ENCODE peak calls at places on chromosomes 4 and X, in nine cellular contexts. One of them, this sample, is unnamed. For H3K4me1, the result is how much of the 10 kb centered on the place peaks cover.

GRCh38 chr4:37073226-37073840 is 171.2 kb upstream of the NWD2 start:
- DNase-seq in Peyer's patch: no peak
- DNase-seq in psoas muscle: no peak
- DNase-seq in transverse colon: no peak
- DNase-seq in pancreas: no peak
- DNase-seq in effector memory CD4-positive, alpha-beta T cell: no peak
- DNase-seq in CD8-positive, alpha-beta T cell: no peak
- DNase-seq in thyroid gland: no peak
- DNase-seq in CD8-positive, alpha-beta memory T cell: no peak
- DNase-seq in this sample: no peak

GRCh38 chr4:31068257-31069075 is 348.3 kb downstream of the PCDH7 start:
- DNase-seq in Peyer's patch: no peak
- DNase-seq in psoas muscle: no peak
- DNase-seq in transverse colon: no peak
- DNase-seq in pancreas: no peak
- DNase-seq in effector memory CD4-positive, alpha-beta T cell: no peak
- DNase-seq in CD8-positive, alpha-beta T cell: no peak
- DNase-seq in thyroid gland: no peak
- DNase-seq in CD8-positive, alpha-beta memory T cell: no peak
- DNase-seq in this sample: no peak

GRCh38 chr4:99710681-99711345 is 53.2 kb upstream of the C4orf54 start:
- DNase-seq in Peyer's patch: no peak
- DNase-seq in psoas muscle: no peak
- DNase-seq in transverse colon: no peak
- DNase-seq in pancreas: no peak
- DNase-seq in effector memory CD4-positive, alpha-beta T cell: no peak
- DNase-seq in CD8-positive, alpha-beta T cell: no peak
- DNase-seq in thyroid gland: no peak
- DNase-seq in CD8-positive, alpha-beta memory T cell: no peak
- DNase-seq in this sample: no peak

GRCh38 chr4:101948951-101949350 is 158.4 kb downstream of the BANK1 start:
- DNase-seq in Peyer's patch: no peak
- DNase-seq in psoas muscle: no peak
- DNase-seq in transverse colon: no peak
- DNase-seq in pancreas: no peak
- DNase-seq in effector memory CD4-positive, alpha-beta T cell: no peak
- DNase-seq in CD8-positive, alpha-beta T cell: no peak
- DNase-seq in thyroid gland: no peak
- DNase-seq in CD8-positive, alpha-beta memory T cell: no peak
- DNase-seq in this sample: no peak

GRCh38 chrX:7307720-7308119 is 159.8 kb upstream of the PUDP start:
- DNase-seq in Peyer's patch: no peak
- DNase-seq in psoas muscle: no peak
- DNase-seq in transverse colon: no peak
- DNase-seq in pancreas: no peak
- DNase-seq in effector memory CD4-positive, alpha-beta T cell: no peak
- DNase-seq in CD8-positive, alpha-beta T cell: no peak
- DNase-seq in thyroid gland: no peak
- DNase-seq in CD8-positive, alpha-beta memory T cell: no peak
- DNase-seq in this sample: no peak

GRCh38 chrX:1330605-1331004 is 6.0 kb upstream of the IL3RA start:
- DNase-seq in Peyer's patch: no peak
- DNase-seq in psoas muscle: no peak
- DNase-seq in transverse colon: no peak
- DNase-seq in pancreas: no peak
- DNase-seq in effector memory CD4-positive, alpha-beta T cell: no peak
- DNase-seq in CD8-positive, alpha-beta T cell: no peak
- DNase-seq in thyroid gland: no peak
- DNase-seq in CD8-positive, alpha-beta memory T cell: no peak
- DNase-seq in this sample: no peak

GRCh38 chr4:142648378-142648777 is 197.7 kb downstream of the INPP4B start:
- DNase-seq in Peyer's patch: no peak
- DNase-seq in psoas muscle: no peak
- DNase-seq in transverse colon: no peak
- DNase-seq in pancreas: no peak
- DNase-seq in effector memory CD4-positive, alpha-beta T cell: no peak
- DNase-seq in CD8-positive, alpha-beta T cell: no peak
- DNase-seq in thyroid gland: no peak
- DNase-seq in CD8-positive, alpha-beta memory T cell: no peak
- DNase-seq in this sample: no peak

GRCh38 chr4:20305976-20306375 is 54.3 kb downstream of the SLIT2 start:
- DNase-seq in Peyer's patch: no peak
- DNase-seq in psoas muscle: no peak
- DNase-seq in transverse colon: no peak
- DNase-seq in pancreas: no peak
- DNase-seq in effector memory CD4-positive, alpha-beta T cell: no peak
- DNase-seq in CD8-positive, alpha-beta T cell: no peak
- DNase-seq in thyroid gland: no peak
- DNase-seq in CD8-positive, alpha-beta memory T cell: no peak
- DNase-seq in this sample: no peak

GRCh38 chr4:54077812-54078211 is 13.4 kb upstream of the CHIC2 start:
- DNase-seq in Peyer's patch: no peak
- DNase-seq in psoas muscle: no peak
- DNase-seq in transverse colon: no peak
- DNase-seq in pancreas: no peak
- DNase-seq in effector memory CD4-positive, alpha-beta T cell: no peak
- DNase-seq in CD8-positive, alpha-beta T cell: no peak
- DNase-seq in thyroid gland: no peak
- DNase-seq in CD8-positive, alpha-beta memory T cell: no peak
- DNase-seq in this sample: no peak

GRCh38 chrX:134020910-134021309 is 35.5 kb upstream of the GPC3 start:
- DNase-seq in Peyer's patch: no peak
- DNase-seq in psoas muscle: no peak
- DNase-seq in transverse colon: no peak
- DNase-seq in pancreas: no peak
- DNase-seq in effector memory CD4-positive, alpha-beta T cell: no peak
- DNase-seq in CD8-positive, alpha-beta T cell: no peak
- DNase-seq in thyroid gland: no peak
- DNase-seq in CD8-positive, alpha-beta memory T cell: no peak
- DNase-seq in this sample: peak

GRCh38 chrX:11414091-11414490 is 120.9 kb downstream of the AMELX start:
- DNase-seq in Peyer's patch: no peak
- DNase-seq in psoas muscle: no peak
- DNase-seq in transverse colon: no peak
- DNase-seq in pancreas: no peak
- DNase-seq in effector memory CD4-positive, alpha-beta T cell: no peak
- DNase-seq in CD8-positive, alpha-beta T cell: no peak
- DNase-seq in thyroid gland: no peak
- DNase-seq in CD8-positive, alpha-beta memory T cell: no peak
- DNase-seq in this sample: no peak

GRCh38 chr4:184383497-184384055 is 90.8 kb downstream of the IRF2 start:
- DNase-seq in Peyer's patch: no peak
- DNase-seq in psoas muscle: peak
- DNase-seq in transverse colon: peak
- DNase-seq in pancreas: peak
- DNase-seq in effector memory CD4-positive, alpha-beta T cell: no peak
- DNase-seq in CD8-positive, alpha-beta T cell: no peak
- DNase-seq in thyroid gland: no peak
- DNase-seq in CD8-positive, alpha-beta memory T cell: no peak
- DNase-seq in this sample: no peak

GRCh38 chr4:2574058-2574457 is 37.6 kb downstream of the FAM193A start:
- DNase-seq in Peyer's patch: no peak
- DNase-seq in psoas muscle: no peak
- DNase-seq in transverse colon: no peak
- DNase-seq in pancreas: no peak
- DNase-seq in effector memory CD4-positive, alpha-beta T cell: no peak
- DNase-seq in CD8-positive, alpha-beta T cell: no peak
- DNase-seq in thyroid gland: no peak
- DNase-seq in CD8-positive, alpha-beta memory T cell: no peak
- DNase-seq in this sample: no peak

GRCh38 chr4:15489551-15489950 is 19.9 kb downstream of the CC2D2A start:
- DNase-seq in Peyer's patch: no peak
- DNase-seq in psoas muscle: no peak
- DNase-seq in transverse colon: no peak
- DNase-seq in pancreas: no peak
- DNase-seq in effector memory CD4-positive, alpha-beta T cell: no peak
- DNase-seq in CD8-positive, alpha-beta T cell: no peak
- DNase-seq in thyroid gland: no peak
- DNase-seq in CD8-positive, alpha-beta memory T cell: no peak
- DNase-seq in this sample: no peak

GRCh38 chrX:13125188-13125587 is 80.8 kb upstream of the FAM9C start:
- DNase-seq in Peyer's patch: no peak
- DNase-seq in psoas muscle: no peak
- DNase-seq in transverse colon: no peak
- DNase-seq in pancreas: no peak
- DNase-seq in effector memory CD4-positive, alpha-beta T cell: no peak
- DNase-seq in CD8-positive, alpha-beta T cell: no peak
- DNase-seq in thyroid gland: no peak
- DNase-seq in CD8-positive, alpha-beta memory T cell: no peak
- DNase-seq in this sample: no peak
- H3K4me1 ChIP-seq in Peyer's patch: under half
- H3K4me1 ChIP-seq in psoas muscle: under half
- H3K4me1 ChIP-seq in transverse colon: under half
- H3K4me1 ChIP-seq in pancreas: under half
- H3K4me1 ChIP-seq in effector memory CD4-positive, alpha-beta T cell: under half
- H3K4me1 ChIP-seq in CD8-positive, alpha-beta T cell: under half
- H3K4me1 ChIP-seq in thyroid gland: under half
- H3K4me1 ChIP-seq in CD8-positive, alpha-beta memory T cell: under half
- H3K4me1 ChIP-seq in this sample: under half

GRCh38 chr4:185741795-185742194 is 70.2 kb downstream of the SORBS2 start:
- DNase-seq in Peyer's patch: no peak
- DNase-seq in psoas muscle: no peak
- DNase-seq in transverse colon: no peak
- DNase-seq in pancreas: no peak
- DNase-seq in effector memory CD4-positive, alpha-beta T cell: no peak
- DNase-seq in CD8-positive, alpha-beta T cell: no peak
- DNase-seq in thyroid gland: peak
- DNase-seq in CD8-positive, alpha-beta memory T cell: no peak
- DNase-seq in this sample: no peak

GRCh38 chr4:185740471-185740873 is 71.5 kb downstream of the SORBS2 start:
- DNase-seq in Peyer's patch: no peak
- DNase-seq in psoas muscle: no peak
- DNase-seq in transverse colon: no peak
- DNase-seq in pancreas: no peak
- DNase-seq in effector memory CD4-positive, alpha-beta T cell: no peak
- DNase-seq in CD8-positive, alpha-beta T cell: no peak
- DNase-seq in thyroid gland: no peak
- DNase-seq in CD8-positive, alpha-beta memory T cell: no peak
- DNase-seq in this sample: no peak

GRCh38 chr4:185737489-185738037 is 74.4 kb downstream of the SORBS2 start:
- DNase-seq in Peyer's patch: no peak
- DNase-seq in psoas muscle: no peak
- DNase-seq in transverse colon: no peak
- DNase-seq in pancreas: no peak
- DNase-seq in effector memory CD4-positive, alpha-beta T cell: no peak
- DNase-seq in CD8-positive, alpha-beta T cell: no peak
- DNase-seq in thyroid gland: no peak
- DNase-seq in CD8-positive, alpha-beta memory T cell: no peak
- DNase-seq in this sample: no peak

GRCh38 chr4:185738038-185738552 is 73.9 kb downstream of the SORBS2 start:
- DNase-seq in Peyer's patch: no peak
- DNase-seq in psoas muscle: no peak
- DNase-seq in transverse colon: no peak
- DNase-seq in pancreas: no peak
- DNase-seq in effector memory CD4-positive, alpha-beta T cell: no peak
- DNase-seq in CD8-positive, alpha-beta T cell: no peak
- DNase-seq in thyroid gland: no peak
- DNase-seq in CD8-positive, alpha-beta memory T cell: no peak
- DNase-seq in this sample: no peak

GRCh38 chr4:185738851-185739250 is 73.1 kb downstream of the SORBS2 start:
- DNase-seq in Peyer's patch: no peak
- DNase-seq in psoas muscle: no peak
- DNase-seq in transverse colon: no peak
- DNase-seq in pancreas: no peak
- DNase-seq in effector memory CD4-positive, alpha-beta T cell: no peak
- DNase-seq in CD8-positive, alpha-beta T cell: no peak
- DNase-seq in thyroid gland: no peak
- DNase-seq in CD8-positive, alpha-beta memory T cell: no peak
- DNase-seq in this sample: no peak
- H3K4me1 ChIP-seq in Peyer's patch: under half
- H3K4me1 ChIP-seq in psoas muscle: under half
- H3K4me1 ChIP-seq in transverse colon: under half
- H3K4me1 ChIP-seq in pancreas: under half
- H3K4me1 ChIP-seq in effector memory CD4-positive, alpha-beta T cell: under half
- H3K4me1 ChIP-seq in CD8-positive, alpha-beta T cell: under half
- H3K4me1 ChIP-seq in thyroid gland: half or more
- H3K4me1 ChIP-seq in CD8-positive, alpha-beta memory T cell: under half
- H3K4me1 ChIP-seq in this sample: under half

DNA sequence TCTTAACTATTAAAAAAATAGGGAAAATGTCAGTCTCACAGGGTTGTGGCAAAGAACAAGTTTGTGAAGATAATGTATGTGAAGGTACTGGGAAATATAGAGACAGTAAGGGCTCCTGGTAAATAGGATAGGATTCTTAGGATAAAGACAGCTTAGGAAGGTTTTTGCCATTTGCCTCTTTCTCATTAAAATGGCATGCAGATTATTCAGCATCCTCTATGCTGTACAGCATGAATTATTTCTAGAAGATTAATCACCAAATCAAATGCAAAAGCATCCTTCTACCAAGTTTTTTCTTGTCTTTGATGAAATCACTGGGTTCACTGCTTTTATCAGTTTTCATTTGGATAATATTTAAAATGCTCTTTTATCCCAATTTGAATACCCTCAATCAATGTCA is 142.8 kb downstream of the NDST3 start:
- DNase-seq in Peyer's patch: no peak
- DNase-seq in psoas muscle: no peak
- DNase-seq in transverse colon: no peak
- DNase-seq in pancreas: no peak
- DNase-seq in effector memory CD4-positive, alpha-beta T cell: no peak
- DNase-seq in CD8-positive, alpha-beta T cell: no peak
- DNase-seq in thyroid gland: no peak
- DNase-seq in CD8-positive, alpha-beta memory T cell: no peak
- DNase-seq in this sample: no peak
- H3K4me1 ChIP-seq in Peyer's patch: under half
- H3K4me1 ChIP-seq in psoas muscle: under half
- H3K4me1 ChIP-seq in transverse colon: under half
- H3K4me1 ChIP-seq in pancreas: under half
- H3K4me1 ChIP-seq in effector memory CD4-positive, alpha-beta T cell: under half
- H3K4me1 ChIP-seq in CD8-positive, alpha-beta T cell: under half
- H3K4me1 ChIP-seq in thyroid gland: under half
- H3K4me1 ChIP-seq in CD8-positive, alpha-beta memory T cell: under half
- H3K4me1 ChIP-seq in this sample: under half

GRCh38 chr4:7903686-7904085 is 36.0 kb downstream of the AFAP1 start:
- DNase-seq in Peyer's patch: no peak
- DNase-seq in psoas muscle: no peak
- DNase-seq in transverse colon: no peak
- DNase-seq in pancreas: no peak
- DNase-seq in effector memory CD4-positive, alpha-beta T cell: no peak
- DNase-seq in CD8-positive, alpha-beta T cell: no peak
- DNase-seq in thyroid gland: no peak
- DNase-seq in CD8-positive, alpha-beta memory T cell: no peak
- DNase-seq in this sample: no peak

GRCh38 chr4:7904108-7904516 is 35.5 kb downstream of the AFAP1 start:
- DNase-seq in Peyer's patch: no peak
- DNase-seq in psoas muscle: no peak
- DNase-seq in transverse colon: no peak
- DNase-seq in pancreas: no peak
- DNase-seq in effector memory CD4-positive, alpha-beta T cell: no peak
- DNase-seq in CD8-positive, alpha-beta T cell: no peak
- DNase-seq in thyroid gland: no peak
- DNase-seq in CD8-positive, alpha-beta memory T cell: no peak
- DNase-seq in this sample: no peak

GRCh38 chr4:7901274-7901845 is 38.3 kb downstream of the AFAP1 start:
- DNase-seq in Peyer's patch: no peak
- DNase-seq in psoas muscle: no peak
- DNase-seq in transverse colon: no peak
- DNase-seq in pancreas: no peak
- DNase-seq in effector memory CD4-positive, alpha-beta T cell: no peak
- DNase-seq in CD8-positive, alpha-beta T cell: no peak
- DNase-seq in thyroid gland: no peak
- DNase-seq in CD8-positive, alpha-beta memory T cell: no peak
- DNase-seq in this sample: no peak

GRCh38 chr4:7902101-7902553 is 37.5 kb downstream of the AFAP1 start:
- DNase-seq in Peyer's patch: no peak
- DNase-seq in psoas muscle: no peak
- DNase-seq in transverse colon: no peak
- DNase-seq in pancreas: no peak
- DNase-seq in effector memory CD4-positive, alpha-beta T cell: no peak
- DNase-seq in CD8-positive, alpha-beta T cell: no peak
- DNase-seq in thyroid gland: no peak
- DNase-seq in CD8-positive, alpha-beta memory T cell: no peak
- DNase-seq in this sample: no peak

GRCh38 chr4:7902826-7903225 is 36.8 kb downstream of the AFAP1 start:
- DNase-seq in Peyer's patch: no peak
- DNase-seq in psoas muscle: no peak
- DNase-seq in transverse colon: no peak
- DNase-seq in pancreas: no peak
- DNase-seq in effector memory CD4-positive, alpha-beta T cell: no peak
- DNase-seq in CD8-positive, alpha-beta T cell: no peak
- DNase-seq in thyroid gland: no peak
- DNase-seq in CD8-positive, alpha-beta memory T cell: no peak
- DNase-seq in this sample: no peak
- H3K4me1 ChIP-seq in Peyer's patch: under half
- H3K4me1 ChIP-seq in psoas muscle: under half
- H3K4me1 ChIP-seq in transverse colon: under half
- H3K4me1 ChIP-seq in pancreas: under half
- H3K4me1 ChIP-seq in effector memory CD4-positive, alpha-beta T cell: under half
- H3K4me1 ChIP-seq in CD8-positive, alpha-beta T cell: under half
- H3K4me1 ChIP-seq in thyroid gland: under half
- H3K4me1 ChIP-seq in CD8-positive, alpha-beta memory T cell: under half
- H3K4me1 ChIP-seq in this sample: under half

This sample was measured in Caco-2.